ENCODE peak calls at places on chromosomes 12 and 14, in four cellular contexts. One of them, this sample, is unnamed.

GRCh38 chr12:94704452-94704871 is 54.1 kb upstream of the TMCC3 start:
- DNase-seq in IMR-90: peak
- DNase-seq in H9: no peak
- DNase-seq in mesendoderm: no peak
- DNase-seq in this sample: no peak

GRCh38 chr14:86543531-86543930 is 1013.6 kb downstream of the FLRT2 start:
- DNase-seq in IMR-90: no peak
- DNase-seq in H9: no peak
- DNase-seq in mesendoderm: no peak
- DNase-seq in this sample: no peak

GRCh38 chr12:131281016-131281415 is 327.3 kb downstream of the ADGRD1 start:
- DNase-seq in IMR-90: no peak
- DNase-seq in H9: no peak
- DNase-seq in mesendoderm: no peak
- DNase-seq in this sample: no peak

GRCh38 chr14:58547649-58548048 is 90.1 kb upstream of the DACT1 start:
- DNase-seq in IMR-90: no peak
- DNase-seq in H9: no peak
- DNase-seq in mesendoderm: no peak
- DNase-seq in this sample: no peak

GRCh38 chr12:80205960-80206359 is 106.6 kb downstream of the OTOGL start:
- DNase-seq in IMR-90: no peak
- DNase-seq in H9: no peak
- DNase-seq in mesendoderm: no peak
- DNase-seq in this sample: no peak

GRCh38 chr14:96592591-96593388 is 90.6 kb downstream of the PAPOLA start:
- DNase-seq in IMR-90: peak
- DNase-seq in H9: no peak
- DNase-seq in mesendoderm: no peak
- DNase-seq in this sample: peak

GRCh38 chr12:68446896-68447806 is 115.0 kb upstream of the MDM1 start:
- DNase-seq in IMR-90: no peak
- DNase-seq in H9: peak
- DNase-seq in mesendoderm: peak
- DNase-seq in this sample: no peak

GRCh38 chr14:104224516-104225281 is 86.3 kb downstream of the KIF26A start:
- DNase-seq in IMR-90: no peak
- DNase-seq in H9: peak
- DNase-seq in mesendoderm: peak
- DNase-seq in this sample: no peak

DNA sequence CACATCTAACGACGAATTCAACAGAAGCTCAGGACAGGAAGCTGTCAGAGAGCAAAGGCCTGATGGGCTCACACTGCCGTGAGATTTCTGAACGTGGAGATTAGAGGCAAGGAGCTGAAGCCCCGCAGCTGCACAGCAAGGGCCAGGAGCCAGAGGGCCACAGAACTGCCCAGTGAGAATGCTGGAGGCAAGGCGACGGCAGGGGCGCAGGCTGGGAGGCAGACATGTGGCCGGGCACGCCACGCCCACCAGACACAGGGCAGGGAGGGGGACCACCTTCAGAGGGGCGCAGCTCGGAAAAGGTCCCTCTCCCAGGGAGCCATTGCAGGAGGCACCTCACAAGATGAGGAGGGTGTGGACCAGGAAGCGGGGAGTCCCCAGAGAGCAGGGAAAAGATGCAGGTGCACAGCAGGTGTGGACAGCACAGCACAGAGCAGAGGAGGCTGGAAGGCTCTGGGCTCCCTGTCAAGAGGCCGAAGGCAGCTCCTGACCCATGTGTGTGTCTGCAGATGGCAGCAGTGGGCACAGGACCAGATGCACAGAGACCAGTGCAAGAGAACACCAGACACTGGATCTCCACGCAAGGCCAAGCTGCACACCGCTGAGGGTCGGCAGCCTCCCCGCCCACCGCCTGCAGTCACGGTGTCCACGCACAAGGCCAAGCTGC is 23.0 kb downstream of the BTBD6 start:
- DNase-seq in IMR-90: no peak
- DNase-seq in H9: peak
- DNase-seq in mesendoderm: no peak
- DNase-seq in this sample: no peak
- H3K56ac ChIP-seq in IMR-90: no peak
- H3K56ac ChIP-seq in H9: no peak
- H3K56ac ChIP-seq in mesendoderm: no peak
- H3K56ac ChIP-seq in this sample: no peak

DNA sequence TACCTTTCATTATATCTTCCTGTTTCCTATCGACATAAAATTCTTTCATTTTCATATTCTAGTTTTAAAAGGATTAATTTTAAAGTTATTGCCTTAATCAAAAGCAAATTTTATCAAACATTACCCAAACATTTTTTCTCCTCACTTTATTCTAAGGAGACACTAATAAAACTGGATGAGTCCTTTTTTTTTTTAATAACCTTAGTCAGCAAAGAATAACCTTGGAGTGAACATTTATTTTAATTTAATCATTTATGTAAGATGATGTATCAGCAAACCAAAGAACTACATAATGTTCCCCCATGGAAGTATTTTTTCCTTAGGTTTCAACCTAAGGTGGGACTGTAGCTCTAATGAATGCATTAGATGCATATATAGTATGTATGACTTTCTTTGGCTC is 83.9 kb downstream of the RAD52 start:
- DNase-seq in IMR-90: no peak
- DNase-seq in H9: no peak
- DNase-seq in mesendoderm: no peak
- DNase-seq in this sample: no peak
- H3K56ac ChIP-seq in IMR-90: no peak
- H3K56ac ChIP-seq in H9: no peak
- H3K56ac ChIP-seq in mesendoderm: no peak
- H3K56ac ChIP-seq in this sample: no peak

GRCh38 chr12:82694970-82695369 is 8.3 kb downstream of the TMTC2 start:
- DNase-seq in IMR-90: peak
- DNase-seq in H9: no peak
- DNase-seq in mesendoderm: no peak
- DNase-seq in this sample: no peak
- H3K56ac ChIP-seq in IMR-90: no peak
- H3K56ac ChIP-seq in H9: no peak
- H3K56ac ChIP-seq in mesendoderm: no peak
- H3K56ac ChIP-seq in this sample: no peak

GRCh38 chr12:76232013-76232412 is 116.2 kb downstream of the BBS10 start:
- DNase-seq in IMR-90: no peak
- DNase-seq in H9: no peak
- DNase-seq in mesendoderm: no peak
- DNase-seq in this sample: no peak

GRCh38 chr12:76240281-76240680 is 107.9 kb downstream of the BBS10 start:
- DNase-seq in IMR-90: no peak
- DNase-seq in H9: no peak
- DNase-seq in mesendoderm: no peak
- DNase-seq in this sample: peak

GRCh38 chr12:76238688-76239087 is 109.5 kb downstream of the BBS10 start:
- DNase-seq in IMR-90: no peak
- DNase-seq in H9: no peak
- DNase-seq in mesendoderm: no peak
- DNase-seq in this sample: no peak

GRCh38 chr12:76237086-76237701 is 111.0 kb downstream of the BBS10 start:
- DNase-seq in IMR-90: no peak
- DNase-seq in H9: no peak
- DNase-seq in mesendoderm: no peak
- DNase-seq in this sample: peak

DNA sequence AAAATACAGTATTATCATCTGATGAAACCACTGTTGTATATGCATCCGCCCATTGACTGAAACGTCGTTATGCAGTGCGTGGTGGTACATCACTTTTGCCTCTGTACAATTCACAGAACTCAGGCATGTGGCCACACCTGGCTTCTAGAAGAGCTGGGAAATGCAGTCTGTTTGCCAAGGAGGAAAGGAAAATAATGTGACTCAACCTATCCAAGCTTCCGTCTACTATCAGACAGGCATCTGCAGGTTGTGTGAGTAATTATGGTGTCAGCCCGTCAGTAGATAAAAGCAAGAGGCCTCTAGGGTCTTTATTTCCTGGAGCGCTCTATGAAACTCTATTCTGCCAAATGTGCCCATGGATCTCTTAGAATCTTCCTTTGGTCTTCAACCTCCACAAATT is 111.6 kb downstream of the BBS10 start:
- DNase-seq in IMR-90: peak
- DNase-seq in H9: no peak
- DNase-seq in mesendoderm: no peak
- DNase-seq in this sample: no peak
- H3K56ac ChIP-seq in IMR-90: no peak
- H3K56ac ChIP-seq in H9: no peak
- H3K56ac ChIP-seq in mesendoderm: no peak
- H3K56ac ChIP-seq in this sample: no peak

GRCh38 chr12:50788562-50788961 is 24.7 kb downstream of the ATF1 start:
- DNase-seq in IMR-90: peak
- DNase-seq in H9: no peak
- DNase-seq in mesendoderm: no peak
- DNase-seq in this sample: no peak
- H3K56ac ChIP-seq in IMR-90: peak
- H3K56ac ChIP-seq in H9: no peak
- H3K56ac ChIP-seq in mesendoderm: no peak
- H3K56ac ChIP-seq in this sample: no peak

DNA sequence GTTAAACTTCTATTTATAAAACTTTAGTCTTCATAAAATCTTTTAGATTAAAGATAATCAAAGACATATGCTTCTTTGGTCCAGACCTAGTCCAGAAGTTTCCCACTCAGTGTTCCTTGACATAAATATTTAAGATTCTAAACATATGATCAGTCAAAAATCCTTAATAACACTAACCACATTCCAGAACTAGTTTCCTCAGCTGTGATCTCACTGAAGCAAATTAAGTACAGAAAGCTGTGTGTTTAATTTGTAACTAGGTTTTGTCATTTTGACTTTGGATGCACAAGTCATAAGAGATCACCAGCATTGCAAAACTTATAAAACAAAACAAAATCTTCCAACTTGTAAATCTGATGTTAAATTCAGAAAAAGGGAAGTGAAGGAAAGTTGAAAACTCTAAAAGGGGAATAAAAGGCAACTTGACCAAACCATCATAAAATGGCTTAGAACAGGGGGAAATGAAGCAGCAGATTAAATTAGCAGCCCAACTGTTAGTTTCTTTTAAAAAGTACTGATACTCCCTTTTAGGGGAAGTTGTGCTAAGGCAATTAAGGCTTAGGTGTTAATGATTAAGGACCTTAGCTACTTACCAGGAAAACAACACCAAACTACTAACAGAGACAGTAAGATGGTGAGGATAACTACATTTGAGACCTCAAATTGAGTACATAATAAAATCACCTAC is 56.6 kb downstream of the SH2B3 start:
- DNase-seq in IMR-90: peak
- DNase-seq in H9: no peak
- DNase-seq in mesendoderm: no peak
- DNase-seq in this sample: no peak
- H3K56ac ChIP-seq in IMR-90: no peak
- H3K56ac ChIP-seq in H9: no peak
- H3K56ac ChIP-seq in mesendoderm: no peak
- H3K56ac ChIP-seq in this sample: no peak

GRCh38 chr12:108348842-108349241 is 9.7 kb upstream of the CMKLR1 start:
- DNase-seq in IMR-90: no peak
- DNase-seq in H9: no peak
- DNase-seq in mesendoderm: no peak
- DNase-seq in this sample: no peak
- H3K56ac ChIP-seq in IMR-90: no peak
- H3K56ac ChIP-seq in H9: no peak
- H3K56ac ChIP-seq in mesendoderm: no peak
- H3K56ac ChIP-seq in this sample: no peak

This sample was measured in H1.